ENCODE peak calls at places on chromosomes 5 and 9, in seven cellular contexts. E is T-cell; H is adipocyte; K is hypothalamus; B is stimulated activated CD8-positive, alpha-beta memory T cell treated with anti-CD3 and anti-CD28 coated beads, Interleukin-12 subunit alpha, Interleukin-12 subunit beta, amount 100 ng/mL, for 1 hour; T is A673; Q is fibroblast of mammary gland. V is an unnamed sample.

GRCh38 chr9:92961627-92962302 is 14.4 kb downstream of the FGD3 start:
- DNase-seq in E (no peak), H (no peak), K (no peak), B (no peak), T (no peak), Q (no peak), V (no peak)

GRCh38 chr5:140219068-140219971 is 44.3 kb downstream of the CYSTM1 start:
- DNase-seq in E (no peak), H (peak), K (no peak), B (no peak), T (no peak), Q (peak), V (no peak)

GRCh38 chr5:28927559-28928326 is 1889.4 kb upstream of the CDH9 start:
- DNase-seq in E (no peak), H (no peak), K (no peak), B (no peak), T (no peak), Q (no peak), V (no peak)

GRCh38 chr5:22465177-22465576 is 388.0 kb downstream of the CDH12 start:
- DNase-seq in E (no peak), H (peak), K (no peak), B (no peak), T (peak), Q (no peak), V (no peak)

GRCh38 chr9:113541019-113541900 is 77.7 kb downstream of the RGS3 start:
- DNase-seq in E (no peak), H (peak), K (peak), B (no peak), T (peak), Q (peak), V (no peak)

GRCh38 chr5:168656633-168657032 is 77.5 kb upstream of the PANK3 start:
- DNase-seq in E (no peak), H (peak), K (no peak), B (no peak), T (peak), Q (peak), V (no peak)

GRCh38 chr9:15211994-15212501 is 95.0 kb downstream of the TTC39B start:
- DNase-seq in E (no peak), H (no peak), K (no peak), B (no peak), T (no peak), Q (peak), V (no peak)

GRCh38 chr5:143494162-143494561 is 90.7 kb upstream of the NR3C1 start:
- DNase-seq in E (no peak), H (peak), K (no peak), B (no peak), T (peak), Q (peak), V (no peak)

GRCh38 chr9:18499987-18500386 is 26.0 kb downstream of the ADAMTSL1 start:
- DNase-seq in E (no peak), H (no peak), K (no peak), B (no peak), T (no peak), Q (no peak), V (no peak)

GRCh38 chr9:112867275-112867991 is 23.2 kb downstream of the SLC46A2 start:
- DNase-seq in E (no peak), H (peak), K (no peak), B (no peak), T (peak), Q (peak), V (no peak)

GRCh38 chr5:2119578-2119977 is 236.9 kb upstream of the IRX4 start:
- DNase-seq in E (no peak), H (no peak), K (no peak), B (no peak), T (no peak), Q (no peak), V (no peak)

GRCh38 chr9:124522121-124523098 is 15.2 kb upstream of the NR5A1 start:
- DNase-seq in E (no peak), H (no peak), K (no peak), B (no peak), T (no peak), Q (no peak), V (no peak)

V was measured in effector CD8-positive, alpha-beta T cell.